ENCODE peak calls at places on chromosomes 16 and 17, in four cellular contexts. F is GM23338, M is transverse colon, A is adipocyte. J is an unnamed sample.

GRCh38 chr17:13490906-13491502 is 110.7 kb downstream of the HS3ST3A1 start:
- DNase-seq in M (no peak), F (no peak), A (no peak), J (no peak)

GRCh38 chr16:26645629-26646028 is 421.1 kb upstream of the C16orf82 start:
- DNase-seq in A (no peak), F (peak; percentile 71), M (no peak), J (peak; percentile 8)

GRCh38 chr16:28133666-28134065 is 70.2 kb upstream of the GSG1L start:
- DNase-seq in F (no peak), M (no peak), A (no peak), J (no peak)

GRCh38 chr17:1137465-1137894 is 42.3 kb downstream of the ABR start:
- DNase-seq in M (peak; percentile 79), F (peak; percentile 86), A (no peak), J (no peak)

GRCh38 chr16:27778171-27778925 is 228.4 kb downstream of the KATNIP start:
- DNase-seq in A (no peak), F (no peak), M (no peak), J (no peak)

GRCh38 chr16:78493573-78493972 is 394.1 kb downstream of the WWOX start:
- DNase-seq in F (no peak), A (no peak), M (no peak), J (no peak)

GRCh38 chr17:7445011-7445927 is at the start of gene CHRNB1:
- DNase-seq in A (peak; percentile 48), F (peak; percentile 96), M (peak; percentile 91), J (no peak)

GRCh38 chr17:17633310-17633709 is 41.8 kb upstream of the PEMT start:
- DNase-seq in F (no peak), A (no peak), M (no peak), J (no peak)

GRCh38 chr16:80680839-80681238 is 123.6 kb downstream of the CDYL2 start:
- DNase-seq in M (no peak), A (no peak), F (no peak), J (no peak)

GRCh38 chr17:41518031-41518430 is 659 bp downstream of the KRT15 start:
- DNase-seq in F (no peak), A (no peak), M (no peak), J (no peak)

GRCh38 chr17:78117027-78117981 is 11.3 kb downstream of the TMC6 start:
- DNase-seq in F (peak; percentile 79), M (peak; percentile 53), A (no peak), J (no peak)

GRCh38 chr17:77706938-77707337 is 251.6 kb upstream of the TNRC6C start:
- DNase-seq in F (no peak), A (no peak), M (no peak), J (no peak)

GRCh38 chr17:32746698-32747097 is 130.2 kb downstream of the MYO1D start:
- DNase-seq in A (peak; percentile 19), M (no peak), F (no peak), J (no peak)

GRCh38 chr17:49910094-49910857 is 58.7 kb upstream of the DLX4 start:
- DNase-seq in A (peak; percentile 6), M (no peak), F (peak; percentile 78), J (no peak)

GRCh38 chr16:48420437-48420836 is 35.2 kb upstream of the SIAH1 start:
- DNase-seq in A (no peak), F (no peak), M (no peak), J (no peak)

GRCh38 chr17:68356949-68357455 is 65.7 kb downstream of the ARSG start:
- DNase-seq in M (no peak), A (no peak), F (no peak), J (no peak)

GRCh38 chr17:64608571-64608981 is 53.5 kb downstream of the SMURF2 start:
- DNase-seq in M (no peak), F (no peak), A (peak; percentile 29), J (no peak)

GRCh38 chr17:78873519-78874340 is 29.3 kb downstream of the CEP295NL start:
- DNase-seq in F (no peak), M (no peak), A (peak; percentile 21), J (no peak)

GRCh38 chr16:55014022-55014421 is 83.4 kb downstream of the IRX5 start:
- DNase-seq in F (no peak), A (no peak), M (no peak), J (no peak)
- H3K4me3 ChIP-seq in F (no peak overlapping the region), A (no peak overlapping the region), M (no peak overlapping the region), J (no peak overlapping the region)

GRCh38 chr16:71675380-71675779 is 49.1 kb downstream of the PHLPP2 start:
- DNase-seq in M (no peak), F (no peak), A (peak; percentile 17), J (no peak)

GRCh38 chr16:71673190-71673956 is 47.4 kb downstream of the MARVELD3 start:
- DNase-seq in A (no peak), F (no peak), M (no peak), J (no peak)

GRCh38 chr16:71672125-71672524 is 46.1 kb downstream of the MARVELD3 start:
- DNase-seq in F (no peak), M (no peak), A (no peak), J (no peak)

GRCh38 chr16:71674229-71674628 is 48.2 kb downstream of the MARVELD3 start:
- DNase-seq in M (no peak), F (no peak), A (peak; percentile 17), J (no peak)

DNA sequence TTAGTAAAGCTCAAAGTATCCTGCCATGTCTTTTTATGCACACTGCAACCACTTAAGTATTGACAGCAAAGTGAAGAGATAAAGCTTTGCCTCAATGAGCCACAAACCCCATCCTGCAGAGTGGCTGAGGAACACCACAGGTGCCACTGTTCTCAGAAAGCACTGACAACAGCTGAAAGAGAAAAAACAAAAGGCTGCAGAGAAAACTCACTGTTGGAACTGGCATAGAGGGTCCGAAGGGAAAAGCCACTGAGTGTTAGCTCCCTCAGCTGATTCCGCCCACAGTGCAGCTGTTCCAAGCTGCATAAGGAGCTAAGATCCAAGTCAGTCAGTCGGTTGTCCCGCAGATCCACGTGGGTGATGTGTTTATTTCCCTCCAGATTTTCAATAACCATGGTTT is 48.3 kb downstream of the PHLPP2 start:
- DNase-seq in F (no peak), A (no peak), M (no peak), J (no peak)
- H3K36me3 ChIP-seq in F (peaks cover 26% of the 10 kb centered on the region), A (peaks cover 87% of the 10 kb centered on the region), M (peaks cover 14% of the 10 kb centered on the region), J (peaks cover 40% of the 10 kb centered on the region)

GRCh38 chr16:67186550-67186950 is 2.8 kb upstream of the MATCAP1 start:
- DNase-seq in A (peak; percentile 41), M (no peak), F (peak; percentile 58), J (no peak)
- H3K4me3 ChIP-seq in A (no peak overlapping the region), M (no peak overlapping the region), F (no peak overlapping the region), J (no peak overlapping the region)

GRCh38 chr16:31192856-31193642 is 9.5 kb downstream of the PYCARD start:
- DNase-seq in M (no peak), F (no peak), A (peak; percentile 0), J (no peak)

GRCh38 chr16:31194898-31195297 is 7.7 kb downstream of the PYCARD start:
- DNase-seq in A (no peak), F (no peak), M (no peak), J (no peak)

GRCh38 chr16:31196324-31197088 is 6.1 kb downstream of the PYCARD start:
- DNase-seq in F (no peak), M (no peak), A (no peak), J (no peak)

GRCh38 chr16:31191697-31192428 is 10.7 kb downstream of the PYCARD start:
- DNase-seq in M (no peak), F (no peak), A (no peak), J (no peak)

DNA sequence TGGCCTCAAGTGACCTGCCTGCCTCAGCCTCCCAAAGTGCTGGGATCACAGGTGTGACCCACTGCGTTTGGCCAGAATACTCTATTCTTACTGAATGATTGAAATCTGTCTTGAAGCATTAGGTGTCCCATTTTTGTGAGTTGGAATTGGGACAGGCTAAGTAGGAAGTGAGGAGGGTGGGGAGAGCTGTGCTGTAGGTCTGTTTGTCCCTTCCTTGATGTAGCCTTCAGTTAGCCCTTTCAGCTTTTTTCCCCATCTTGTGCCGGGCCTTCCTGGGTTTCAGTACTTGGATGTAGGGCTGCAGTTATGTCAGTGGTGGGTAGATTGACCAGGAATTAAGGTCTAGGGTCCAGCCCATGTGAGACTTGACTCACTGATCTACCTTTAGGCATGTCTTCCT is 8.7 kb downstream of the PYCARD start:
- DNase-seq in A (no peak), M (no peak), F (no peak), J (no peak)
- H3K36me3 ChIP-seq in A (peaks cover 83% of the 10 kb centered on the region), M (peaks cover 52% of the 10 kb centered on the region), F (peaks cover 77% of the 10 kb centered on the region), J (peaks cover 69% of the 10 kb centered on the region)

GRCh38 chr17:60388742-60389141 is 3.2 kb downstream of the USP32 start:
- DNase-seq in M (no peak), A (no peak), F (peak; percentile 41), J (no peak)
- H3K4me3 ChIP-seq in M (no peak overlapping the region), A (no peak overlapping the region), F (peak overlapping the region; percentile 93), J (no peak overlapping the region)

J was measured in effector memory CD4-positive, alpha-beta T cell.